ENCODE peak calls at places on chromosomes 6 and 20, in nine cellular contexts. One of them, this sample, is unnamed. For H3K9me3, the result is how much of the 10 kb centered on the place peaks cover.

GRCh38 chr20:61957961-61958715 is 107.5 kb downstream of the TAF4 start:
- DNase-seq in ovary: peak
- DNase-seq in IMR-90: no peak
- DNase-seq in heart left ventricle: no peak
- DNase-seq in K562: no peak
- DNase-seq in GM12878: no peak
- DNase-seq in right lobe of liver: no peak
- DNase-seq in tibial nerve: no peak
- DNase-seq in Peyer's patch: peak
- DNase-seq in this sample: no peak

GRCh38 chr6:14639983-14640599 is 522.5 kb downstream of the CD83 start:
- DNase-seq in ovary: no peak
- DNase-seq in IMR-90: peak
- DNase-seq in heart left ventricle: no peak
- DNase-seq in K562: no peak
- DNase-seq in GM12878: no peak
- DNase-seq in right lobe of liver: no peak
- DNase-seq in tibial nerve: no peak
- DNase-seq in Peyer's patch: no peak
- DNase-seq in this sample: no peak

GRCh38 chr20:62391165-62392076 is 4.5 kb downstream of the RPS21 start:
- DNase-seq in ovary: no peak
- DNase-seq in IMR-90: no peak
- DNase-seq in heart left ventricle: no peak
- DNase-seq in K562: no peak
- DNase-seq in GM12878: no peak
- DNase-seq in right lobe of liver: peak
- DNase-seq in tibial nerve: no peak
- DNase-seq in Peyer's patch: no peak
- DNase-seq in this sample: no peak

GRCh38 chr20:51494241-51495110 is 48.0 kb downstream of the NFATC2 start:
- DNase-seq in ovary: no peak
- DNase-seq in IMR-90: no peak
- DNase-seq in heart left ventricle: no peak
- DNase-seq in K562: no peak
- DNase-seq in GM12878: no peak
- DNase-seq in right lobe of liver: no peak
- DNase-seq in tibial nerve: no peak
- DNase-seq in Peyer's patch: no peak
- DNase-seq in this sample: no peak

GRCh38 chr6:131651782-131652181 is 14.7 kb downstream of the ENPP3 start:
- DNase-seq in ovary: no peak
- DNase-seq in IMR-90: no peak
- DNase-seq in heart left ventricle: no peak
- DNase-seq in K562: no peak
- DNase-seq in GM12878: no peak
- DNase-seq in right lobe of liver: peak
- DNase-seq in tibial nerve: no peak
- DNase-seq in Peyer's patch: no peak
- DNase-seq in this sample: no peak

GRCh38 chr20:60970601-60971000 is 281.5 kb upstream of the CDH4 start:
- DNase-seq in ovary: no peak
- DNase-seq in IMR-90: no peak
- DNase-seq in heart left ventricle: no peak
- DNase-seq in K562: no peak
- DNase-seq in GM12878: no peak
- DNase-seq in right lobe of liver: no peak
- DNase-seq in tibial nerve: no peak
- DNase-seq in Peyer's patch: no peak
- DNase-seq in this sample: no peak

GRCh38 chr6:40912158-40912946 is 126.7 kb downstream of the UNC5CL start:
- DNase-seq in ovary: peak
- DNase-seq in IMR-90: no peak
- DNase-seq in heart left ventricle: peak
- DNase-seq in K562: peak
- DNase-seq in GM12878: peak
- DNase-seq in right lobe of liver: peak
- DNase-seq in tibial nerve: no peak
- DNase-seq in Peyer's patch: peak
- DNase-seq in this sample: no peak

GRCh38 chr6:52310932-52311331 is 26.4 kb upstream of the MCM3 start:
- DNase-seq in ovary: no peak
- DNase-seq in IMR-90: no peak
- DNase-seq in heart left ventricle: no peak
- DNase-seq in K562: no peak
- DNase-seq in GM12878: no peak
- DNase-seq in right lobe of liver: no peak
- DNase-seq in tibial nerve: peak
- DNase-seq in Peyer's patch: no peak
- DNase-seq in this sample: no peak

GRCh38 chr6:64376394-64376793 is 740.8 kb downstream of the PHF3 start:
- DNase-seq in ovary: no peak
- DNase-seq in IMR-90: no peak
- DNase-seq in heart left ventricle: no peak
- DNase-seq in K562: no peak
- DNase-seq in GM12878: no peak
- DNase-seq in right lobe of liver: no peak
- DNase-seq in tibial nerve: no peak
- DNase-seq in Peyer's patch: no peak
- DNase-seq in this sample: no peak

GRCh38 chr6:88982720-88983119 is 19.3 kb upstream of the RNGTT start:
- DNase-seq in ovary: peak
- DNase-seq in IMR-90: peak
- DNase-seq in heart left ventricle: peak
- DNase-seq in K562: peak
- DNase-seq in GM12878: peak
- DNase-seq in right lobe of liver: peak
- DNase-seq in tibial nerve: no peak
- DNase-seq in Peyer's patch: no peak
- DNase-seq in this sample: no peak

GRCh38 chr6:79250559-79250958 is 16.1 kb upstream of the HMGN3 start:
- DNase-seq in ovary: no peak
- DNase-seq in IMR-90: no peak
- DNase-seq in heart left ventricle: no peak
- DNase-seq in K562: no peak
- DNase-seq in GM12878: no peak
- DNase-seq in right lobe of liver: no peak
- DNase-seq in tibial nerve: no peak
- DNase-seq in Peyer's patch: no peak
- DNase-seq in this sample: no peak

GRCh38 chr6:111087106-111087835 is at the start of gene SLC16A10:
- DNase-seq in ovary: peak
- DNase-seq in IMR-90: no peak
- DNase-seq in heart left ventricle: peak
- DNase-seq in K562: peak
- DNase-seq in GM12878: no peak
- DNase-seq in right lobe of liver: peak
- DNase-seq in tibial nerve: no peak
- DNase-seq in Peyer's patch: peak
- DNase-seq in this sample: no peak

GRCh38 chr20:62368629-62369507 is 1.8 kb upstream of the LAMA5 start:
- DNase-seq in ovary: peak
- DNase-seq in IMR-90: peak
- DNase-seq in heart left ventricle: peak
- DNase-seq in K562: peak
- DNase-seq in GM12878: no peak
- DNase-seq in right lobe of liver: peak
- DNase-seq in tibial nerve: no peak
- DNase-seq in Peyer's patch: no peak
- DNase-seq in this sample: no peak

GRCh38 chr6:3766219-3766618 is 14.7 kb upstream of the PXDC1 start:
- DNase-seq in ovary: no peak
- DNase-seq in IMR-90: no peak
- DNase-seq in heart left ventricle: no peak
- DNase-seq in K562: no peak
- DNase-seq in GM12878: no peak
- DNase-seq in right lobe of liver: no peak
- DNase-seq in tibial nerve: no peak
- DNase-seq in Peyer's patch: peak
- DNase-seq in this sample: no peak

GRCh38 chr20:2738734-2739398 is 46.3 kb downstream of the EBF4 start:
- DNase-seq in ovary: no peak
- DNase-seq in IMR-90: no peak
- DNase-seq in heart left ventricle: no peak
- DNase-seq in K562: no peak
- DNase-seq in GM12878: no peak
- DNase-seq in right lobe of liver: no peak
- DNase-seq in tibial nerve: no peak
- DNase-seq in Peyer's patch: no peak
- DNase-seq in this sample: no peak

GRCh38 chr20:13274311-13274965 is 53.4 kb downstream of the ISM1 start:
- DNase-seq in ovary: no peak
- DNase-seq in IMR-90: no peak
- DNase-seq in heart left ventricle: no peak
- DNase-seq in K562: no peak
- DNase-seq in GM12878: no peak
- DNase-seq in right lobe of liver: no peak
- DNase-seq in tibial nerve: no peak
- DNase-seq in Peyer's patch: no peak
- DNase-seq in this sample: no peak

GRCh38 chr6:89117285-89118108 is at the start of gene SRSF12:
- DNase-seq in ovary: peak
- DNase-seq in IMR-90: peak
- DNase-seq in heart left ventricle: peak
- DNase-seq in K562: no peak
- DNase-seq in GM12878: no peak
- DNase-seq in right lobe of liver: peak
- DNase-seq in tibial nerve: no peak
- DNase-seq in Peyer's patch: peak
- DNase-seq in this sample: no peak

GRCh38 chr6:116190550-116190949 is 63.3 kb downstream of the TSPYL4 start:
- DNase-seq in ovary: no peak
- DNase-seq in IMR-90: peak
- DNase-seq in heart left ventricle: no peak
- DNase-seq in K562: no peak
- DNase-seq in GM12878: no peak
- DNase-seq in right lobe of liver: no peak
- DNase-seq in tibial nerve: no peak
- DNase-seq in Peyer's patch: no peak
- DNase-seq in this sample: no peak

GRCh38 chr6:56043761-56044160 is 168.4 kb upstream of the BMP5 start:
- DNase-seq in ovary: no peak
- DNase-seq in IMR-90: no peak
- DNase-seq in heart left ventricle: no peak
- DNase-seq in K562: no peak
- DNase-seq in GM12878: no peak
- DNase-seq in right lobe of liver: no peak
- DNase-seq in tibial nerve: no peak
- DNase-seq in Peyer's patch: no peak
- DNase-seq in this sample: no peak

GRCh38 chr20:63589261-63590217 is 15.5 kb upstream of the HELZ2 start:
- DNase-seq in ovary: no peak
- DNase-seq in IMR-90: no peak
- DNase-seq in heart left ventricle: peak
- DNase-seq in K562: no peak
- DNase-seq in GM12878: no peak
- DNase-seq in right lobe of liver: no peak
- DNase-seq in tibial nerve: no peak
- DNase-seq in Peyer's patch: no peak
- DNase-seq in this sample: no peak

GRCh38 chr6:129672883-129673631 is 36.9 kb downstream of the ARHGAP18 start:
- DNase-seq in ovary: no peak
- DNase-seq in IMR-90: peak
- DNase-seq in heart left ventricle: no peak
- DNase-seq in K562: no peak
- DNase-seq in GM12878: peak
- DNase-seq in right lobe of liver: no peak
- DNase-seq in tibial nerve: no peak
- DNase-seq in Peyer's patch: no peak
- DNase-seq in this sample: no peak
- TF ChIP-seq POLR2A in ovary: no peak
- TF ChIP-seq POLR2A in IMR-90: no peak
- TF ChIP-seq POLR2A in heart left ventricle: no peak
- TF ChIP-seq POLR2A in K562: no peak
- TF ChIP-seq POLR2A in GM12878: no peak
- TF ChIP-seq POLR2A in right lobe of liver: no peak
- TF ChIP-seq POLR2A in tibial nerve: no peak
- TF ChIP-seq POLR2A in Peyer's patch: no peak
- TF ChIP-seq POLR2A in this sample: no peak

DNA sequence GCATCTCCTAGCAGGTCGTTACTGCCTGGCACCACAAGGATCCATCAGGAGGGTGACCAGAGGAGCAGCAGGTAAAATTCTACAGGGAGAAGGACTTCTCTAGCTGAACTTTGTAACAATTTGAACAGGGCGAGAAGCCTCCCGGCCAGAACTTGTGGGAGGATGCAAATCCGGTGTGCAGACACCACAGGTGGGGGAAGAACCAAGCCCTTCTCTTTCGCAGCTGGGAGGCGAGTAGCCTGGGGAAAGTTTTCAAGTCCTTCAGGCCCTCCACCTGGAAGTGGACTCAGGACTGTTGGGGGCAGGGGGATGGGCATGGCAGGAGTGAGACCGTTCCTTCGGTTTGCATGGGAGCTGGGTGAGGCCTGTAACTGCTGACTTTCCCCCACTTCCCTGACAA is 42.7 kb upstream of the FAM210B start:
- DNase-seq in ovary: no peak
- DNase-seq in IMR-90: no peak
- DNase-seq in heart left ventricle: no peak
- DNase-seq in K562: no peak
- DNase-seq in GM12878: no peak
- DNase-seq in right lobe of liver: no peak
- DNase-seq in tibial nerve: no peak
- DNase-seq in Peyer's patch: no peak
- DNase-seq in this sample: no peak
- H3K9me3 ChIP-seq in ovary: under half
- H3K9me3 ChIP-seq in IMR-90: under half
- H3K9me3 ChIP-seq in heart left ventricle: under half
- H3K9me3 ChIP-seq in K562: under half
- H3K9me3 ChIP-seq in GM12878: under half
- H3K9me3 ChIP-seq in right lobe of liver: under half
- H3K9me3 ChIP-seq in tibial nerve: under half
- H3K9me3 ChIP-seq in Peyer's patch: under half
- H3K9me3 ChIP-seq in this sample: under half

GRCh38 chr6:34223964-34224940 is 12.4 kb upstream of the HMGA1 start:
- DNase-seq in ovary: peak
- DNase-seq in IMR-90: peak
- DNase-seq in heart left ventricle: peak
- DNase-seq in K562: peak
- DNase-seq in GM12878: peak
- DNase-seq in right lobe of liver: peak
- DNase-seq in tibial nerve: peak
- DNase-seq in Peyer's patch: peak
- DNase-seq in this sample: peak
- TF ChIP-seq POLR2A in ovary: peak
- TF ChIP-seq POLR2A in IMR-90: peak
- TF ChIP-seq POLR2A in heart left ventricle: peak
- TF ChIP-seq POLR2A in K562: peak
- TF ChIP-seq POLR2A in GM12878: peak
- TF ChIP-seq POLR2A in right lobe of liver: peak
- TF ChIP-seq POLR2A in tibial nerve: peak
- TF ChIP-seq POLR2A in Peyer's patch: peak
- TF ChIP-seq POLR2A in this sample: peak

DNA sequence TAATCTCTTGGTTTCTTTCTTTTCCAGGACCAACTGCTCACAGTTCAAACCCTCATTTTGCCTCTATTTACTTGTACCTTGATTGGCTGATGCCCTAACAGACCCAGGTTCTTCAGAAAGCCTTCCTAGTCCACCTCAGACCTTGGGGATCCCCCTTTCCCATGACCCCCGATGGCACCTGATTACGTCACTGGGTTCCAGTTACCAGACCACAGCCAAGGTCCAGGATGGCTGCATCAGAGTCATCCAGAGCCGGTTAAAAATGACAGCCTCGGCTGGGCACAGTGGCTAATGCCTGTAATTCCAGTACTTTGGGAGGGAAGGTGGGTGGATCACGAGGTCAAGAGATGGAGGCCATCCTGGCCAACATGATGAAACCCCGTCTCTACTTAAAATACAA is 4.5 kb downstream of the HLA-DOA start:
- DNase-seq in ovary: no peak
- DNase-seq in IMR-90: no peak
- DNase-seq in heart left ventricle: no peak
- DNase-seq in K562: no peak
- DNase-seq in GM12878: no peak
- DNase-seq in right lobe of liver: no peak
- DNase-seq in tibial nerve: no peak
- DNase-seq in Peyer's patch: no peak
- DNase-seq in this sample: no peak
- H3K9me3 ChIP-seq in ovary: under half
- H3K9me3 ChIP-seq in IMR-90: under half
- H3K9me3 ChIP-seq in heart left ventricle: under half
- H3K9me3 ChIP-seq in K562: under half
- H3K9me3 ChIP-seq in GM12878: under half
- H3K9me3 ChIP-seq in right lobe of liver: under half
- H3K9me3 ChIP-seq in tibial nerve: under half
- H3K9me3 ChIP-seq in Peyer's patch: under half
- H3K9me3 ChIP-seq in this sample: under half

This sample was measured in esophagus squamous epithelium.